ENCODE peak calls at places on chromosome X, in five cellular contexts. Y, F, S, T and X are unnamed samples.

GRCh38 chrX:134396174-134396573 is 63.8 kb upstream of the HPRT1 start:
- DNase-seq in Y (no peak), F (peak; percentile 17), S (no peak), T (peak; percentile 25), X (peak; percentile 13)

GRCh38 chrX:83511208-83511607 is 3.1 kb downstream of the POU3F4 start:
- DNase-seq in Y (peak; percentile 22), F (no peak), S (no peak), T (no peak), X (no peak)

GRCh38 chrX:107324493-107325310 is 118.3 kb downstream of the DNAAF6 start:
- DNase-seq in Y (peak; percentile 34), F (no peak), S (no peak), T (peak; percentile 13), X (no peak)

GRCh38 chrX:134375691-134376090 is 84.3 kb upstream of the HPRT1 start:
- DNase-seq in Y (no peak), F (no peak), S (no peak), T (no peak), X (no peak)

GRCh38 chrX:65536291-65536690 is 1.7 kb upstream of the LAS1L start:
- DNase-seq in Y (no peak), F (no peak), S (no peak), T (no peak), X (no peak)

GRCh38 chrX:45852884-45853283 is 652.2 kb upstream of the DIPK2B start:
- DNase-seq in Y (no peak), F (no peak), S (no peak), T (no peak), X (peak; percentile 50)

GRCh38 chrX:131288738-131289511 is at the start of gene IGSF1:
- DNase-seq in Y (peak; percentile 19), F (no peak), S (peak; percentile 30), T (no peak), X (peak; percentile 3)

GRCh38 chrX:31333181-31333831 is 261.5 kb upstream of the FTHL17 start:
- DNase-seq in Y (no peak), F (no peak), S (no peak), T (peak; percentile 48), X (peak; percentile 61)

GRCh38 chrX:17743913-17744312 is 6.6 kb downstream of the SCML1 start:
- DNase-seq in Y (no peak), F (no peak), S (no peak), T (no peak), X (no peak)

GRCh38 chrX:23662853-23663252 is 4.4 kb upstream of the PRDX4 start:
- DNase-seq in Y (no peak), F (peak; percentile 27), S (no peak), T (peak; percentile 57), X (peak; percentile 28)

GRCh38 chrX:71107762-71108360 is 1.3 kb upstream of the CXorf65 start:
- DNase-seq in Y (no peak), F (no peak), S (no peak), T (no peak), X (no peak)

GRCh38 chrX:154840856-154841255 is 6.4 kb upstream of the SMIM9 start:
- DNase-seq in Y (no peak), F (peak; percentile 49), S (no peak), T (peak; percentile 80), X (peak; percentile 77)

GRCh38 chrX:10156199-10157031 is at the start of gene CLCN4:
- DNase-seq in Y (peak; percentile 58), F (peak; percentile 60), S (peak; percentile 63), T (peak; percentile 72), X (peak; percentile 64)

GRCh38 chrX:19571708-19572107 is 56.4 kb upstream of the MAP3K15 start:
- DNase-seq in Y (no peak), F (no peak), S (no peak), T (no peak), X (no peak)

GRCh38 chrX:152600853-152601635 is 36.7 kb upstream of the GABRQ start:
- DNase-seq in Y (no peak), F (no peak), S (no peak), T (no peak), X (no peak)

GRCh38 chrX:94435799-94436198 is 761.8 kb downstream of the FAM133A start:
- DNase-seq in Y (no peak), F (no peak), S (no peak), T (no peak), X (no peak)

GRCh38 chrX:131802836-131803626 is 220.1 kb upstream of the STK26 start:
- DNase-seq in Y (no peak), F (peak; percentile 85), S (no peak), T (peak; percentile 90), X (no peak)

GRCh38 chrX:80022363-80023031 is 7.9 kb downstream of the TBX22 start:
- DNase-seq in Y (no peak), F (no peak), S (no peak), T (no peak), X (no peak)

GRCh38 chrX:44459501-44459900 is 83.2 kb downstream of the FUNDC1 start:
- DNase-seq in Y (no peak), F (no peak), S (no peak), T (no peak), X (no peak)

GRCh38 chrX:72666451-72666850 is 47.7 kb downstream of the PHKA1 start:
- DNase-seq in Y (no peak), F (no peak), S (no peak), T (peak; percentile 36), X (no peak)

GRCh38 chrX:109537324-109537665 is 651 bp downstream of the NXT2 start:
- DNase-seq in Y (no peak), F (no peak), S (no peak), T (peak; percentile 83), X (peak; percentile 78)

GRCh38 chrX:38893441-38893840 is 92.2 kb downstream of the MID1IP1 start:
- DNase-seq in Y (no peak), F (no peak), S (no peak), T (no peak), X (peak; percentile 9)

GRCh38 chrX:39843318-39843717 is 254.4 kb downstream of the BCOR start:
- DNase-seq in Y (no peak), F (no peak), S (no peak), T (no peak), X (no peak)

GRCh38 chrX:56765816-56766553 is 36.9 kb downstream of the NBDY start:
- DNase-seq in Y (no peak), F (peak; percentile 66), S (no peak), T (peak; percentile 45), X (peak; percentile 36)

GRCh38 chrX:31860686-31861085 is 788.8 kb upstream of the FTHL17 start:
- DNase-seq in Y (no peak), F (no peak), S (no peak), T (no peak), X (no peak)

GRCh38 chrX:40146471-40147398 is 49.0 kb upstream of the BCOR start:
- DNase-seq in Y (peak; percentile 42), F (peak; percentile 65), S (no peak), T (peak; percentile 53), X (no peak)

DNA sequence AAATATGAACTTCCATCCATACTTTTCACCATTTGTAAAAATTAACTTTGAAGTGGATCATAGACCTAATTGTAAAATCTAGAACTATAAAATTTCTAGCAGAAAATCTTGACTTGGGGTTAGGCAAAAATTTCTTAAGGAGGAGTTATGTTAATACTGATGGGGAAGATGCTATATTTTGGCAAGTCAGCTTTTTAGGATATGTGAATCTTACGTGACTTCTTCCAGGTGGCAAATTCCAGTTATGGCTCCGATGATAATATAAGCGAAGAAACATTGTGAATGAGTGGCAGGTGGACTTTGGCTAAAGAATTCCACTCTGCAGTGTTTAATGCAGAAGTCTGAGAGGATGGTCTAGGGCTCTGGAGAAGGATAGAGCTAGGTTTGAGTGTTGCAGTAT is 1.5 kb downstream of the PRPS2 start:
- DNase-seq in Y (no peak), F (no peak), S (no peak), T (no peak), X (no peak)
- TF ChIP-seq CTCF in Y (no peak), F (no peak), S (no peak), T (no peak), X (no peak)

GRCh38 chrX:119189115-119189514 is 47.0 kb upstream of the PGRMC1 start:
- DNase-seq in Y (no peak), F (no peak), S (no peak), T (no peak), X (no peak)
- TF ChIP-seq CTCF in Y (no peak), F (no peak), S (no peak), T (peak; percentile 6), X (peak; percentile 18)

GRCh38 chrX:135629342-135629741 is 84.1 kb upstream of the CT45A1 start:
- DNase-seq in Y (no peak), F (no peak), S (no peak), T (no peak), X (no peak)

GRCh38 chrX:135632353-135632752 is 81.1 kb upstream of the CT45A1 start:
- DNase-seq in Y (no peak), F (no peak), S (no peak), T (no peak), X (no peak)
- TF ChIP-seq CTCF in Y (no peak), F (no peak), S (peak; percentile 15), T (no peak), X (no peak)

DNA sequence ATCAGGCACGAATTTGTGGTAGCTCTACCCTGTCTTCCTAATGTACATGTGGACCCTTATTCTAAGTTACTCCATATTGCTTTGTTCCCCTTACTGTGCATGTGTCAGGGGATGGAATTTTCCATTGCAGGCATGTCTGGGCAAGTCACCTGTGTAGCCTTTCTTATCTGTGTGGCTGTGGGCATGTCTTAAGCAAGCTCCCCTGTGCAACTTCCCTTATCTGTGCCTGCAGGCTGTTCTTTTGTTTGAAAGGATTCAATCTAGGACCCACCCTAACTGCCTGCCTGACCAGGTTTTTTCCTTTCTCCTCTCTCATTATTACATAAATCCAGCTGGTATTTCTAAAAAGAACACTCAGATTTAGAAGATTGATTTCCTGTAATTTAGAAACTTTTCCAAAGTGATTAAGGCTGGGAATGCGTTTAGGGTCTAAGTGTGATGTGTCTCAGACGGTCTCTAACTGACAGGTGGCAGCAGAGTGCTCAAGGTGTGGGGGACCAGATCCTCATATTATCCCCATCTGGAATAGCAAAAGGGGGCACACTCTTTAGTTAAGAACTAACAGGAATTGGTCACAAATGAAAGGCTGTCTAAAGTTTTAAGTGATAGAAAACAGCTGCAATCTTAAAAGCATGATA is 198.9 kb upstream of the PPP1R2C start:
- DNase-seq in Y (no peak), F (no peak), S (no peak), T (peak; percentile 4), X (no peak)
- TF ChIP-seq CTCF in Y (no peak), F (no peak), S (no peak), T (no peak), X (no peak)

DNA sequence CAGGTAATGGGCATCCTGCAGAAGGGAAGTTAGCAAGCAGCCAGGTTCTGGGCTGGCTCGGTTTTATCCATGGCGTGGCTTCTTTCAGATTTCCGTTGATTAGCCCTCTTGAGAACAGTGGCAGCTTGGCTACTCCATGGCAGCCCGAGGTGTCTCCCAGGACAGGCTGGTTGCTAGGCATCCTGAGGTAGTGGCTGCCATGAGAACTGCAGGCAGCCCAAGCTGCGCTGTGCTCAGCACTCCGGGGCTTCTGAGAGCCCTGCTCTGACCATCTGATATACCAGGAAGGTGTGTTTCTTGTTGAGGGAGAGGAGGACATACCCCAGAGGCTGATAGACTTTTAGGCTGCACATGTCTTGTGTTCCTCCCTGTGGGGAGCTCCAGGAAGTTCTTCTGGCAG is 253.4 kb upstream of the CASK start:
- DNase-seq in Y (no peak), F (no peak), S (no peak), T (no peak), X (no peak)
- TF ChIP-seq CTCF in Y (no peak), F (no peak), S (no peak), T (no peak), X (no peak)

DNA sequence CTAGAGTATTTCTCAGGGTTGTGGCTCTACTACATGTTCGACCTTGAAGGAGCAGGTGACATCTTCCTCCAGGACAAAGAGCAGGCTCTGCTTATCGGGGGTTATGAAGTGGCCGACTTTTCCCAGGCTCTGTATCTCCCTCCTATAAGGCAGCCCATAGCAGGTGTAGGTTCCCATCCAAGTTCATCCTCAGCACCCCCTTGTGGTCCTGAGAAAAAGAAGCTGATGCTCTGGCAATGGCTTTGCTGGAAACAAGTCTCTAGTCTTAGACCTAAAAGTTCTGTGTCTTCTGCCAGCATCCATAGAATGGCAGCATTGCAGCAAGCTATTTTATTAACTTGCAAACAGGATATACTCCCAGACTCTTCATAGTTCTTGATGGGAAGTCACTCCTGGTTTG is 836.6 kb upstream of the PRKX start:
- DNase-seq in Y (no peak), F (no peak), S (no peak), T (no peak), X (no peak)
- TF ChIP-seq CTCF in Y (no peak), F (no peak), S (no peak), T (no peak), X (no peak)